ENCODE peak calls at places on chromosomes 6 and 20, in four cellular contexts. J is IMR-90, N is mesendoderm, X is H1. E is an unnamed sample.

GRCh38 chr6:141260627-141261015 is 872.1 kb upstream of the GJE1 start:
- DNase-seq in X (no peak), J (no peak), N (no peak), E (no peak)

GRCh38 chr6:78492351-78493010 is 374.9 kb upstream of the IRAK1BP1 start:
- DNase-seq in X (no peak), J (peak; percentile 43), N (no peak), E (no peak)

GRCh38 chr6:87172292-87172691 is 16.9 kb downstream of the ZNF292 start:
- DNase-seq in N (no peak), J (no peak), X (no peak), E (no peak)

GRCh38 chr6:54085526-54085925 is 25.7 kb upstream of the MLIP start:
- DNase-seq in N (peak; percentile 35), J (peak; percentile 94), X (no peak), E (no peak)

GRCh38 chr20:38991814-38992593 is 29.9 kb downstream of the DHX35 start:
- DNase-seq in J (no peak), X (no peak), N (no peak), E (no peak)

GRCh38 chr6:132964101-132964867 is 149.9 kb downstream of the RPS12 start:
- DNase-seq in J (peak; percentile 87), N (no peak), X (no peak), E (no peak)

GRCh38 chr20:57335392-57335791 is 5.8 kb downstream of the SPO11 start:
- DNase-seq in X (no peak), N (no peak), J (no peak), E (no peak)

GRCh38 chr20:63273635-63274380 is 1.2 kb downstream of the ARFGAP1 start:
- DNase-seq in J (peak; percentile 88), X (no peak), N (no peak), E (no peak)

GRCh38 chr6:50091641-50092040 is 41.9 kb upstream of the DEFB112 start:
- DNase-seq in X (no peak), J (peak; percentile 48), N (no peak), E (no peak)

GRCh38 chr6:74946961-74947360 is 258.9 kb downstream of the COL12A1 start:
- DNase-seq in J (peak; percentile 78), N (no peak), X (no peak), E (no peak)

GRCh38 chr6:139313229-139313628 is 21.4 kb upstream of the TXLNB start:
- DNase-seq in J (no peak), X (no peak), N (peak; percentile 21), E (peak; percentile 39)

GRCh38 chr6:150055131-150055530 is 13.8 kb downstream of the ULBP3 start:
- DNase-seq in X (no peak), N (no peak), J (no peak), E (no peak)

GRCh38 chr6:155262655-155263054 is 1.2 kb upstream of the CLDN20 start:
- DNase-seq in X (no peak), N (no peak), J (no peak), E (no peak)

DNA sequence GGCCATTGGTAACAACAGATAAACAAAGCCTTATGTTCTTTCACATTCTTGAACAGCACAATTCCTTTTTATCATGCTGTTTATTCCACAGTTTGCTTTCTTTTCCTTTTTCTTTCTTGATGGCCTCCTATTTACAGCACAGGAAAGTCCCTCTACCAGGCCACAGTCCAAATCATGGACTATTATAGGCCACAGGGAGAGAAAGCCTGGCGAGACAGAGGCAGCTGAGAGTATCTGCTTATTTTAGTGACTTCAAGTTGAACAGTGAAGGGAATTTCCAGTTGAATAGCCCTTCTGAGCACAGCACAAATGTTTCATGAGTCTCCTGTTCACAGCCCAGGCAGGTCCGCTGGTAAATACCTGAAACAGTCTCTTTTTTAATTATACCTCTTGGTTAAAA is 263.7 kb upstream of the ARID1B start:
- DNase-seq in N (no peak), X (no peak), J (no peak), E (no peak)
- H4K5ac ChIP-seq in N (no peak overlapping the region), X (no peak overlapping the region), J (no peak overlapping the region), E (no peak overlapping the region)

GRCh38 chr6:167298166-167298565 is 7.1 kb downstream of the UNC93A start:
- DNase-seq in N (no peak), J (no peak), X (no peak), E (no peak)
- H4K5ac ChIP-seq in N (no peak overlapping the region), J (no peak overlapping the region), X (no peak overlapping the region), E (no peak overlapping the region)

GRCh38 chr6:168637853-168638252 is 196.9 kb downstream of the SMOC2 start:
- DNase-seq in N (no peak), X (no peak), J (no peak), E (no peak)
- H4K5ac ChIP-seq in N (no peak overlapping the region), X (no peak overlapping the region), J (no peak overlapping the region), E (no peak overlapping the region)

GRCh38 chr6:30931272-30931671 is 698 bp downstream of the SFTA2 start:
- DNase-seq in N (no peak), J (no peak), X (no peak), E (no peak)

GRCh38 chr6:30930506-30930905 is 1.5 kb downstream of the SFTA2 start:
- DNase-seq in N (no peak), J (no peak), X (no peak), E (no peak)

GRCh38 chr6:30926644-30927043 is 5.3 kb downstream of the SFTA2 start:
- DNase-seq in N (no peak), J (no peak), X (no peak), E (no peak)

GRCh38 chr6:30931959-30932645 is at the start of gene SFTA2:
- DNase-seq in X (no peak), J (no peak), N (no peak), E (no peak)

DNA sequence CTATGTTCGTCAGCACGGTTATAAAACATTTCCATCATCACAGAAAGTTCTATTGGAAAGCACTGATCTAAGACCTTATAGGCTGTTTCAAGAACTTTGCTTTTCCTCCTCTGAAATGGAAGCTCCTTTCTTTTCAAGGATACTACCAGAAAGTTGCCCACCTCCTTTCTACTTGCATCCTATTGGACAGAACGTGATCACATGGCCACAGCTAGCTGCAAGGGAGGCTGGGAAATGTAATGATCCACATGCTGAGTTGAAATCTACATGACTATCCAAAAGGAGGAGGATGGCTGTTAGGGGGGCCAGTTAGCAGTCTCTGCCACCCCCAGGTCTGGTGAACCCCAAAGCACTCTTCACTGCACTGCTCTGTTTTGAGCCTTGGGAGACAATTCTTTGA is 3.3 kb downstream of the SFTA2 start:
- DNase-seq in X (no peak), N (no peak), J (no peak), E (no peak)
- H4K5ac ChIP-seq in X (no peak overlapping the region), N (no peak overlapping the region), J (no peak overlapping the region), E (no peak overlapping the region)

E was measured in H9.